ENCODE peak calls at places on chromosomes 7 and 10, in four cellular contexts. J is IMR-90, V is sigmoid colon, I is testis. N is an unnamed sample.

GRCh38 chr7:37915438-37915837 is 1.2 kb downstream of the SFRP4 start:
- DNase-seq in V (no peak), I (no peak), J (no peak), N (no peak)

GRCh38 chr10:99548041-99548530 is 15.3 kb downstream of the NKX2-3 start:
- DNase-seq in V (no peak), J (peak; percentile 8), I (peak; percentile 45), N (no peak)

GRCh38 chr10:61994404-61995031 is 93.0 kb downstream of the ARID5B start:
- DNase-seq in V (no peak), I (no peak), J (no peak), N (no peak)

GRCh38 chr7:157193274-157193673 is 54.5 kb downstream of the UBE3C start:
- DNase-seq in J (no peak), I (no peak), V (no peak), N (no peak)

GRCh38 chr7:37097276-37097675 is 351.4 kb downstream of the ELMO1 start:
- DNase-seq in J (no peak), I (no peak), V (no peak), N (no peak)

GRCh38 chr10:108453166-108453565 is 1288.7 kb upstream of the SORCS1 start:
- DNase-seq in I (no peak), J (no peak), V (no peak), N (no peak)

GRCh38 chr10:112471878-112472487 is 25.0 kb downstream of the VTI1A start:
- DNase-seq in I (no peak), J (peak; percentile 68), V (no peak), N (no peak)

GRCh38 chr7:9761224-9761623 is 1212.4 kb upstream of the PHF14 start:
- DNase-seq in V (no peak), I (no peak), J (no peak), N (no peak)

GRCh38 chr7:26436996-26437547 is 145.4 kb downstream of the SNX10 start:
- DNase-seq in I (peak; percentile 28), J (no peak), V (no peak), N (no peak)

GRCh38 chr7:131409129-131409766 is 81.6 kb downstream of the MKLN1 start:
- DNase-seq in I (no peak), V (no peak), J (no peak), N (no peak)

GRCh38 chr10:99834410-99834809 is 52.0 kb downstream of the ABCC2 start:
- DNase-seq in I (no peak), V (no peak), J (peak; percentile 89), N (no peak)

GRCh38 chr7:140403878-140404564 is at the start of gene RAB19:
- DNase-seq in J (no peak), V (no peak), I (no peak), N (no peak)

GRCh38 chr7:117411539-117411938 is 15.8 kb downstream of the ASZ1 start:
- DNase-seq in V (no peak), J (no peak), I (no peak), N (no peak)

GRCh38 chr7:39367943-39368342 is 198.3 kb upstream of the YAE1 start:
- DNase-seq in J (no peak), I (no peak), V (no peak), N (no peak)

GRCh38 chr10:23310443-23310842 is 34.2 kb downstream of the C10orf67 start:
- DNase-seq in I (no peak), V (no peak), J (no peak), N (peak; percentile 34)

GRCh38 chr10:921471-922414 is 9.8 kb downstream of the LARP4B start:
- DNase-seq in J (peak; percentile 72), I (no peak), V (no peak), N (no peak)

GRCh38 chr10:46250898-46251856 is 35.6 kb upstream of the ANTXRL start:
- DNase-seq in J (no peak), V (peak; percentile 62), I (peak; percentile 9), N (peak; percentile 42)

GRCh38 chr10:113953505-113954272 is 90.0 kb upstream of the ADRB1 start:
- DNase-seq in V (no peak), J (no peak), I (no peak), N (no peak)

GRCh38 chr10:58967551-58968418 is 208.7 kb upstream of the PHYHIPL start:
- DNase-seq in J (no peak), V (no peak), I (peak; percentile 25), N (no peak)

GRCh38 chr10:53387546-53387945 is 615.0 kb upstream of the MBL2 start:
- DNase-seq in I (no peak), V (no peak), J (no peak), N (no peak)

GRCh38 chr7:17289074-17289665 is 9.3 kb upstream of the AHR start:
- DNase-seq in J (peak; percentile 49), I (peak; percentile 85), V (no peak), N (peak; percentile 76)

GRCh38 chr7:155886391-155887173 is 74.3 kb upstream of the SHH start:
- DNase-seq in V (peak; percentile 52), I (no peak), J (no peak), N (no peak)

GRCh38 chr7:47666164-47666862 is 84.4 kb upstream of the TNS3 start:
- DNase-seq in J (peak; percentile 75), I (no peak), V (no peak), N (no peak)

GRCh38 chr7:98618786-98619185 is 1.7 kb downstream of the NPTX2 start:
- DNase-seq in J (no peak), I (no peak), V (no peak), N (no peak)

GRCh38 chr7:47153076-47153475 is 428.8 kb downstream of the TNS3 start:
- DNase-seq in I (peak; percentile 29), V (no peak), J (peak; percentile 96), N (peak; percentile 42)

GRCh38 chr10:80158598-80159127 is 26.1 kb downstream of the PLAC9 start:
- DNase-seq in V (peak; percentile 96), J (peak; percentile 99), I (peak; percentile 74), N (peak; percentile 96)

GRCh38 chr10:83302623-83303022 is 836.7 kb upstream of the GHITM start:
- DNase-seq in J (no peak), I (no peak), V (no peak), N (no peak)

GRCh38 chr7:137801003-137801402 is 45.8 kb downstream of the DGKI start:
- DNase-seq in J (peak; percentile 68), V (no peak), I (no peak), N (no peak)

DNA sequence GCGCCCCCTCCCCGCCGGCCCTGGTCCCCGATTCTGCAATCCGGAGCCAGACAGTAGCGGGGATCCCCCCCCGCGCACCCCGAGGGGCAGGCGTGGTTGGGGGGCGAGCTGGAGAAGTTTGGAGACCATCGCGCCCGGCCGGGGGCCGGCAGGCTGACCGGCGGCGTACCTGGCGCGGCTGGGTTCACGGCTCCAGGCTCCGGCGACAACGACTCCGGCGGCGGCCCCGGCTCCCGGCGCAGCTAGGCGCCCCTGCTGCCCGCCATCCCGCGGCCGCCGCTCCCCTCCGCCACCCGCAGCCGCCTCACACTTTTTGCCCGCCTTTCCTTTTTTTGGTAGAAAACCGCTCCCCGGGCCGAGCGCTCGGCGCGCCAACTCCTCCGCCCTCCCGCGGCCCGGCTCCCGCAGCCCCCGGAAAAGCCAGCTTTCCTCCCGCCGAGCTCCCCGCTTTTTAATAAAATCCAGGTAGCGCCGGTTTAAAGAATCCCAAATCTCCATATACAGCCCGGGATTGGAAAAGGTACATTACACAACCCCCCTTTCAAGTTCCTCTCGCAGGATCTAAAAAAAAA is at the start of gene TNRC18:
- DNase-seq in V (peak; percentile 79), I (peak; percentile 43), J (no peak), N (no peak)
- TF ChIP-seq POLR2A in V (peak; percentile 35), I (no peak), J (no peak), N (no peak)

GRCh38 chr10:6027929-6028328 is 34.2 kb downstream of the IL2RA start:
- DNase-seq in I (no peak), J (no peak), V (no peak), N (no peak)
- TF ChIP-seq CTCF in I (no peak), J (no peak), V (no peak), N (no peak)

GRCh38 chr7:1379202-1379601 is 80.1 kb downstream of the MICALL2 start:
- DNase-seq in J (no peak), V (no peak), I (no peak), N (no peak)
- H3K27me3 ChIP-seq in J (peaks cover 48% of the 10 kb centered on the region), V (peaks cover 50% of the 10 kb centered on the region), I (no peaks in the 10 kb centered on the region), N (peaks cover 15% of the 10 kb centered on the region)

GRCh38 chr7:148882192-148882591 is 1.9 kb downstream of the EZH2 start:
- DNase-seq in J (no peak), V (no peak), I (no peak), N (no peak)

GRCh38 chr7:148884049-148884298 is at the start of gene EZH2:
- DNase-seq in V (no peak), J (no peak), I (no peak), N (no peak)

GRCh38 chr7:148884299-148885022 is 370 bp upstream of the EZH2 start:
- DNase-seq in I (peak; percentile 92), V (peak; percentile 96), J (peak; percentile 87), N (peak; percentile 95)

GRCh38 chr7:148882668-148883232 is 1.3 kb downstream of the EZH2 start:
- DNase-seq in V (no peak), J (no peak), I (no peak), N (no peak)

DNA sequence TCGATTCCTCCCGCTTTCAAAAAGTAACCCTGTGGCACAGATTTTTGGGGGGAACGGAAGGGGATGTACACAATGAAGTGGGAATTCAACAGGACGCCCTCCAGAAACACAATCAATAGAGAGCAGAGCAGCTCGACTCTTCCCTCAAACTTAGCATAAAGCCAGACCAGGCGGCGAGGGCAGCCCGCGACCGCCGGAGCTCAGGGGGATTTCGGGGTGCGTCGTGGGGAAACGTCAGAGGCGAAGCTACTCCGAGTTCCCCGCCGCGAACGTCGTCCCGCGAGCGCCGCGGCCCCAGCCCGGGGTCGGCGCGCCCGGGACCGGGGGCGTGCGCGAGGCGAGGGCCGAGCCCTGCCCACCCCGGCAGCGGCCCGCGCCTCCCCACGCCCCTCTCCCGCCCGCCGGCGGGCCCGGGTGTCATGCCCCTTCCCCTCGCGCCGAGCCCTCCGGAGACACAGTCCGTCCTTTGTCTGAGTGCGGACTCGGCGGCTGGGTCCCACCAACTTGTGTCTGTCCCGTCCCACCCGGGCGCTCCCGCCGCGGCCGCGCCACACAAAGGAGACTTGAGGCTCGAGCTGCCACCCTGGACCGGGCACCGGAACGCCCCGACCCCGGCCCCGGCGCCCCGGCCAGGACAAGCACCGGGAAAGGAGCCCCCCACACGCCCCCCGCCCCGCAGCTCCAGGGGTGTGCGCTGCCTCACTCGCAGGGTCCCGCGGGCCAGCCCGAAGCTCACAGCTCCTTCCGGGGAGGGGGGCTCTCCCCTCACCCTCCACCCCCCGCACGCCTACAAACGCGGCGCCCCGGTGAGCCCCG is 650 bp downstream of the EZH2 start:
- DNase-seq in I (peak; percentile 51), V (peak; percentile 75), J (no peak), N (peak; percentile 45)
- TF ChIP-seq POLR2A in I (no peak), V (no peak), J (no peak), N (no peak)

GRCh38 chr7:96355990-96356506 is 34.1 kb upstream of the SLC25A13 start:
- DNase-seq in I (no peak), J (no peak), V (no peak), N (no peak)
- TF ChIP-seq CTCF in I (no peak), J (no peak), V (no peak), N (no peak)

GRCh38 chr7:94111009-94111408 is 106.9 kb upstream of the BET1 start:
- DNase-seq in I (no peak), V (no peak), J (no peak), N (no peak)
- H3K27me3 ChIP-seq in I (no peaks in the 10 kb centered on the region), V (no peaks in the 10 kb centered on the region), J (no peaks in the 10 kb centered on the region), N (no peaks in the 10 kb centered on the region)

GRCh38 chr10:71176661-71177060 is 35.7 kb upstream of the UNC5B start:
- DNase-seq in I (no peak), J (no peak), V (no peak), N (no peak)
- TF ChIP-seq POLR2A in I (no peak), J (no peak), V (no peak), N (no peak)

N was measured in heart left ventricle.